ENCODE peak calls at places on chromosomes 13 and 19, in ten cellular contexts. N is GM23248; W is uterus; Y is activated CD8-positive, alpha-beta memory T cell treated with anti-CD3 and anti-CD28 coated beads, Interleukin-2, amount 50 U/mL, for 48 hours; D is non-pigmented ciliary epithelial cell; H is KG1; T is GM12891; F is ovary; P is myocyte; K is fibroblast of the aortic adventitia. A is an unnamed sample.
A peak's percentile ranks its signal among the peaks of the same experiment; 100 is the strongest.

GRCh38 chr13:112636401-112636975 is 48.5 kb upstream of the TUBGCP3 start:
- DNase-seq in D (no peak), Y (no peak), W (peak; percentile 9), N (no peak), P (no peak), F (no peak), T (no peak), H (no peak), K (no peak), A (no peak)

GRCh38 chr19:10686661-10687517 is 14.3 kb upstream of the QTRT1 start:
- DNase-seq in P (peak; percentile 69), D (no peak), F (no peak), W (no peak), K (peak; percentile 85), H (no peak), T (no peak), N (peak; percentile 74), Y (peak; percentile 56), A (peak; percentile 58)

GRCh38 chr13:65943711-65944110 is 1286.4 kb downstream of the PCDH9 start:
- DNase-seq in K (peak; percentile 37), D (no peak), W (no peak), N (no peak), P (no peak), H (no peak), Y (no peak), T (no peak), F (no peak), A (peak; percentile 53)

GRCh38 chr13:72180253-72180952 is 313.4 kb upstream of the DACH1 start:
- DNase-seq in K (no peak), W (no peak), H (no peak), D (peak; percentile 85), P (no peak), F (no peak), Y (no peak), T (no peak), N (no peak), A (no peak)

GRCh38 chr19:12478234-12478941 is 6.2 kb downstream of the ZNF709 start:
- DNase-seq in F (no peak), D (no peak), Y (no peak), N (no peak), P (no peak), T (no peak), K (no peak), H (no peak), W (no peak), A (no peak)

GRCh38 chr19:743168-743687 is 7.7 kb upstream of the MISP start:
- DNase-seq in T (no peak), Y (no peak), W (no peak), P (no peak), K (peak; percentile 59), F (peak; percentile 83), H (no peak), D (no peak), N (no peak), A (no peak)

GRCh38 chr13:111115841-111116500 is 861 bp downstream of the ARHGEF7 start:
- DNase-seq in Y (no peak), K (peak; percentile 87), T (no peak), W (peak; percentile 72), N (peak; percentile 94), H (no peak), F (peak; percentile 69), P (peak; percentile 49), D (no peak), A (peak; percentile 61)

GRCh38 chr19:6639439-6639838 is 30.5 kb downstream of the TNFSF14 start:
- DNase-seq in F (no peak), D (no peak), Y (peak; percentile 57), P (no peak), T (no peak), H (no peak), N (peak; percentile 50), W (no peak), K (no peak), A (peak; percentile 83)

GRCh38 chr13:98856983-98857382 is 104.5 kb upstream of the SLC15A1 start:
- DNase-seq in H (no peak), Y (no peak), T (no peak), W (no peak), P (peak; percentile 88), F (no peak), K (no peak), D (no peak), N (no peak), A (peak; percentile 71)

GRCh38 chr13:84187626-84188025 is 305.4 kb upstream of the SLITRK1 start:
- DNase-seq in W (no peak), T (no peak), H (no peak), Y (no peak), D (no peak), F (no peak), N (no peak), P (no peak), K (no peak), A (no peak)

GRCh38 chr19:42368765-42369164 is 21.3 kb downstream of the CNFN start:
- DNase-seq in K (no peak), N (no peak), D (no peak), W (no peak), F (no peak), Y (no peak), T (no peak), H (no peak), P (no peak), A (no peak)

GRCh38 chr13:91355099-91355825 is 7.8 kb downstream of the MIR17HG start:
- DNase-seq in P (no peak), W (no peak), K (no peak), H (no peak), Y (no peak), T (no peak), D (no peak), N (no peak), F (no peak), A (no peak)

GRCh38 chr13:100124265-100124664 is 35.4 kb downstream of the PCCA start:
- DNase-seq in T (no peak), D (no peak), P (peak; percentile 41), W (no peak), Y (no peak), F (no peak), K (no peak), H (no peak), N (peak; percentile 54), A (no peak)

GRCh38 chr19:19900124-19900523 is 622 bp upstream of the ZNF93 start:
- DNase-seq in Y (no peak), N (peak; percentile 75), F (no peak), W (no peak), T (no peak), K (peak; percentile 29), P (peak; percentile 84), D (peak; percentile 72), H (peak; percentile 75), A (no peak)

GRCh38 chr19:11141937-11142527 is 13.6 kb downstream of the SPC24 start:
- DNase-seq in T (no peak), H (no peak), W (peak; percentile 53), F (peak; percentile 62), D (no peak), N (no peak), K (no peak), Y (no peak), P (no peak), A (peak; percentile 39)

GRCh38 chr13:97878421-97879375 is 74.8 kb upstream of the IPO5 start:
- DNase-seq in F (no peak), W (no peak), D (no peak), K (no peak), N (no peak), H (no peak), Y (no peak), T (no peak), P (no peak), A (no peak)

GRCh38 chr19:7832781-7833180 is 2.8 kb downstream of the EVI5L start:
- DNase-seq in F (no peak), N (peak; percentile 42), H (no peak), T (no peak), D (no peak), P (no peak), K (peak; percentile 56), Y (no peak), W (no peak), A (peak; percentile 78)

GRCh38 chr13:50414640-50415039 is 399.4 kb downstream of the KCNRG start:
- DNase-seq in D (no peak), W (no peak), Y (no peak), H (no peak), N (no peak), P (no peak), F (no peak), T (no peak), K (no peak), A (no peak)

GRCh38 chr19:41755328-41755913 is at the start of gene CEACAM6:
- DNase-seq in W (no peak), T (no peak), K (no peak), N (no peak), D (no peak), H (no peak), Y (no peak), P (no peak), F (no peak), A (no peak)

GRCh38 chr13:35475131-35475959 is 1.1 kb downstream of the MAB21L1 start:
- DNase-seq in W (no peak), F (peak; percentile 75), N (peak; percentile 81), K (peak; percentile 47), Y (peak; percentile 52), H (no peak), T (no peak), P (peak; percentile 41), D (no peak), A (no peak)

A was measured in lung microvascular endothelial cell.